ENCODE peak calls at places on chromosomes 13 and 19, in five cellular contexts. One of them, this sample, is unnamed.

GRCh38 chr19:53982611-53983010 is 8.8 kb upstream of the CACNG6 start:
- DNase-seq in neural crest cell: no peak
- DNase-seq in colonic mucosa: peak
- DNase-seq in cardiac muscle cell: peak
- DNase-seq in GM13977: no peak
- DNase-seq in this sample: no peak

GRCh38 chr19:58044391-58044790 is 10.6 kb downstream of the ZSCAN1 start:
- DNase-seq in neural crest cell: no peak
- DNase-seq in colonic mucosa: no peak
- DNase-seq in cardiac muscle cell: no peak
- DNase-seq in GM13977: no peak
- DNase-seq in this sample: no peak

GRCh38 chr19:38849147-38849745 is 540 bp downstream of the HNRNPL start:
- DNase-seq in neural crest cell: peak
- DNase-seq in colonic mucosa: peak
- DNase-seq in cardiac muscle cell: peak
- DNase-seq in GM13977: peak
- DNase-seq in this sample: peak

GRCh38 chr13:98496239-98496668 is 80.7 kb downstream of the STK24 start:
- DNase-seq in neural crest cell: no peak
- DNase-seq in colonic mucosa: no peak
- DNase-seq in cardiac muscle cell: no peak
- DNase-seq in GM13977: no peak
- DNase-seq in this sample: no peak

GRCh38 chr13:75776550-75776949 is 140.4 kb downstream of the LMO7 start:
- DNase-seq in neural crest cell: no peak
- DNase-seq in colonic mucosa: no peak
- DNase-seq in cardiac muscle cell: no peak
- DNase-seq in GM13977: no peak
- DNase-seq in this sample: no peak

GRCh38 chr13:73412933-73413332 is 354.1 kb downstream of the KLF5 start:
- DNase-seq in neural crest cell: no peak
- DNase-seq in colonic mucosa: no peak
- DNase-seq in cardiac muscle cell: no peak
- DNase-seq in GM13977: no peak
- DNase-seq in this sample: no peak

GRCh38 chr19:45474941-45475516 is 7.2 kb downstream of the FOSB start:
- DNase-seq in neural crest cell: no peak
- DNase-seq in colonic mucosa: no peak
- DNase-seq in cardiac muscle cell: peak
- DNase-seq in GM13977: no peak
- DNase-seq in this sample: no peak

GRCh38 chr13:76934671-76935070 is 13.6 kb upstream of the ACOD1 start:
- DNase-seq in neural crest cell: no peak
- DNase-seq in colonic mucosa: no peak
- DNase-seq in cardiac muscle cell: peak
- DNase-seq in GM13977: no peak
- DNase-seq in this sample: no peak

GRCh38 chr13:114268344-114269280 is 12.8 kb upstream of the UPF3A start:
- DNase-seq in neural crest cell: no peak
- DNase-seq in colonic mucosa: no peak
- DNase-seq in cardiac muscle cell: no peak
- DNase-seq in GM13977: no peak
- DNase-seq in this sample: no peak

GRCh38 chr13:112132619-112133018 is 65.7 kb downstream of the SOX1 start:
- DNase-seq in neural crest cell: no peak
- DNase-seq in colonic mucosa: no peak
- DNase-seq in cardiac muscle cell: no peak
- DNase-seq in GM13977: no peak
- DNase-seq in this sample: no peak

GRCh38 chr19:11479090-11479469 is 1.8 kb downstream of the ELAVL3 start:
- DNase-seq in neural crest cell: no peak
- DNase-seq in colonic mucosa: no peak
- DNase-seq in cardiac muscle cell: no peak
- DNase-seq in GM13977: no peak
- DNase-seq in this sample: no peak

GRCh38 chr13:36866232-36866631 is 47.2 kb downstream of the RFXAP start:
- DNase-seq in neural crest cell: no peak
- DNase-seq in colonic mucosa: no peak
- DNase-seq in cardiac muscle cell: no peak
- DNase-seq in GM13977: no peak
- DNase-seq in this sample: no peak

GRCh38 chr19:17536957-17537356 is 18.5 kb upstream of the COLGALT1 start:
- DNase-seq in neural crest cell: no peak
- DNase-seq in colonic mucosa: no peak
- DNase-seq in cardiac muscle cell: no peak
- DNase-seq in GM13977: no peak
- DNase-seq in this sample: no peak

DNA sequence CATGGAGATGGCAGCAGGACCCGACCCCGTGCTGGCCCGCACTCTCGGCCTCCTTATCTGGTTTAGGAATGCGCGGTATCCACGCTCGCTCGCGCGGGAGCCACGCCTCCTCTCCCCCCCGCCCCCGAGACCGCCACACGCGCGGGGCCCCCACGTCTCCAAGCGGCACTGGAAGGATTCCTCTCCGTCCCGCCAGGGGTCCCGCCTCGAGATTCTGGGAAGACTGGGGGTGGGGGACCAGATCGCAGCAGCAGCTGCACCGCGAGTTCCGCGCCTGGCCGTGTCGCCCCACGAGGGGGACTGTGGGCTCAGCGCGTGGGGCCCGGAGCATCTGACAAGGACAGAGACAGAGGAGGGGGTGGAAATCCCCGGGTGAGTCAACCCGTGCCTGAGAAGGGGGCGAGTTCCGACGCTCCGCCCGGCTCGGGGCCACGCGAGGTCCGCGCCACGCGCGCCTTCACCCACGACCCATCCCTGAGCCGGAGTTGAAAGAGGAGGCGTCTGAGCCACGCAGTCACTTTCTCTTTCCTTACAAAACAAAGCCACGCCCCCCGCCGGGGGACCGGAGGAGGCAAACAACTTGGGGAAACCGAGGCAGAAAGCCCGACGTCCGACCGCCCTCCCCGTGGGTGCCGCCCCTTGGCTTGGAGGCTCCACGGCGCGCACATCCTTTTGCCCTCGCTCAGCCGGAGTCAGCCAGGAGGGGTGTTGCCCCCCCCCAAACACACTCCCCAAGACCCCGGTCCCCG is 802 bp downstream of the S1PR2 start:
- DNase-seq in neural crest cell: peak
- DNase-seq in colonic mucosa: peak
- DNase-seq in cardiac muscle cell: peak
- DNase-seq in GM13977: peak
- DNase-seq in this sample: peak
- TF ChIP-seq CTCF in neural crest cell: peak
- TF ChIP-seq CTCF in colonic mucosa: no peak
- TF ChIP-seq CTCF in cardiac muscle cell: no peak
- TF ChIP-seq CTCF in GM13977: peak
- TF ChIP-seq CTCF in this sample: peak

GRCh38 chr13:52450793-52451116 is 321 bp upstream of the VPS36 start:
- DNase-seq in neural crest cell: no peak
- DNase-seq in colonic mucosa: no peak
- DNase-seq in cardiac muscle cell: no peak
- DNase-seq in GM13977: no peak
- DNase-seq in this sample: no peak
- TF ChIP-seq CTCF in neural crest cell: no peak
- TF ChIP-seq CTCF in colonic mucosa: no peak
- TF ChIP-seq CTCF in cardiac muscle cell: no peak
- TF ChIP-seq CTCF in GM13977: no peak
- TF ChIP-seq CTCF in this sample: no peak

DNA sequence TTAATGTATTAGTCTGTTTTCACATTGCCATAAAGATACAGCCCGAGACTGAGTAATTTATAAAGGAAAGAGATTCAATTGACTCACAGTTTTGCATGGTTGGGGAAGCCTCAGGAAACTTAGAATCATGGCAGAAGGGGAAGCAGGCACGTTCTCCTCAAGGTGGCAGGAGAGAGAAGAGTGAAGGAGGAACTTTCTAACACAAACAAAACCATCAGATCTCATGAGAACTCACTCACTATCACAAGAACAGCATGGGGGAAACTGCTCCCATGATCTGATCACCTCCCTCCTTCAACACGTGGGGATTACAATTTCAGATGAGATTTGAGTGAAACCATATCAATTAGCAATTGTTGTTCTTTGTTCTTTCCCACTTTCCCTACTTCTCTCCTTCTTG is 689.0 kb upstream of the SLITRK1 start:
- DNase-seq in neural crest cell: no peak
- DNase-seq in colonic mucosa: no peak
- DNase-seq in cardiac muscle cell: no peak
- DNase-seq in GM13977: no peak
- DNase-seq in this sample: no peak
- TF ChIP-seq CTCF in neural crest cell: no peak
- TF ChIP-seq CTCF in colonic mucosa: no peak
- TF ChIP-seq CTCF in cardiac muscle cell: no peak
- TF ChIP-seq CTCF in GM13977: no peak
- TF ChIP-seq CTCF in this sample: no peak

GRCh38 chr13:47832458-47832972 is 168.6 kb downstream of the SUCLA2 start:
- DNase-seq in neural crest cell: no peak
- DNase-seq in colonic mucosa: no peak
- DNase-seq in cardiac muscle cell: no peak
- DNase-seq in GM13977: no peak
- DNase-seq in this sample: no peak
- TF ChIP-seq CTCF in neural crest cell: no peak
- TF ChIP-seq CTCF in colonic mucosa: no peak
- TF ChIP-seq CTCF in cardiac muscle cell: no peak
- TF ChIP-seq CTCF in GM13977: no peak
- TF ChIP-seq CTCF in this sample: no peak

GRCh38 chr19:625257-625656 is 8.1 kb downstream of the POLRMT start:
- DNase-seq in neural crest cell: no peak
- DNase-seq in colonic mucosa: no peak
- DNase-seq in cardiac muscle cell: no peak
- DNase-seq in GM13977: no peak
- DNase-seq in this sample: no peak

GRCh38 chr19:629961-630714 is 3.2 kb downstream of the POLRMT start:
- DNase-seq in neural crest cell: no peak
- DNase-seq in colonic mucosa: no peak
- DNase-seq in cardiac muscle cell: no peak
- DNase-seq in GM13977: no peak
- DNase-seq in this sample: no peak

GRCh38 chr19:623974-624373 is 9.4 kb downstream of the POLRMT start:
- DNase-seq in neural crest cell: no peak
- DNase-seq in colonic mucosa: no peak
- DNase-seq in cardiac muscle cell: peak
- DNase-seq in GM13977: no peak
- DNase-seq in this sample: no peak

GRCh38 chr19:624433-625109 is 8.8 kb downstream of the POLRMT start:
- DNase-seq in neural crest cell: no peak
- DNase-seq in colonic mucosa: no peak
- DNase-seq in cardiac muscle cell: no peak
- DNase-seq in GM13977: no peak
- DNase-seq in this sample: no peak

GRCh38 chr19:628168-628567 is 5.2 kb downstream of the POLRMT start:
- DNase-seq in neural crest cell: no peak
- DNase-seq in colonic mucosa: no peak
- DNase-seq in cardiac muscle cell: no peak
- DNase-seq in GM13977: no peak
- DNase-seq in this sample: no peak
- TF ChIP-seq CTCF in neural crest cell: peak
- TF ChIP-seq CTCF in colonic mucosa: no peak
- TF ChIP-seq CTCF in cardiac muscle cell: peak
- TF ChIP-seq CTCF in GM13977: peak
- TF ChIP-seq CTCF in this sample: no peak

DNA sequence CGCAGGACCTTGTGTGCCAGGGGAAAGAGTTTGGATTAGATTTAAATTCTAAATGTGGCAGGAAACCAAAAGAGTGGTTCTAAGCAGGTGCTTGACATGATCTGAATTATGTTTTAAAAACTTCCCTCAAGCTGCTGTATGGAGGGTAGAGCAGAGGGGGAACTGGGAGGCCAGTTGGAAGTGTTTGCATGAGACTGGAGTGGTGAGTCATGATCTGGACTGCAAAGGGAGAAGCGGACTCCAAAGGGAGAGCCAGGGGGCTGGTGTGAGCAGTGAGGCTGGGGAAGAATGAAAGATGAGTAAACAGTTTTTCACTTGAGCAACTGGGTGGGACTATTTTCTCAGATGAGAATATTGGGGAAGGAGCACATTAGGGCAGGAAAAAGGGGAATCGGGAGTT is 206.1 kb downstream of the DNAJC15 start:
- DNase-seq in neural crest cell: no peak
- DNase-seq in colonic mucosa: no peak
- DNase-seq in cardiac muscle cell: peak
- DNase-seq in GM13977: no peak
- DNase-seq in this sample: no peak
- TF ChIP-seq CTCF in neural crest cell: no peak
- TF ChIP-seq CTCF in colonic mucosa: no peak
- TF ChIP-seq CTCF in cardiac muscle cell: no peak
- TF ChIP-seq CTCF in GM13977: no peak
- TF ChIP-seq CTCF in this sample: no peak

GRCh38 chr19:49689133-49690072 is at the start of gene ADM5:
- DNase-seq in neural crest cell: no peak
- DNase-seq in colonic mucosa: peak
- DNase-seq in cardiac muscle cell: peak
- DNase-seq in GM13977: peak
- DNase-seq in this sample: peak
- TF ChIP-seq CTCF in neural crest cell: peak
- TF ChIP-seq CTCF in colonic mucosa: peak
- TF ChIP-seq CTCF in cardiac muscle cell: peak
- TF ChIP-seq CTCF in GM13977: peak
- TF ChIP-seq CTCF in this sample: peak

GRCh38 chr19:23758187-23759074 is at the start of gene ZNF681:
- DNase-seq in neural crest cell: peak
- DNase-seq in colonic mucosa: peak
- DNase-seq in cardiac muscle cell: peak
- DNase-seq in GM13977: peak
- DNase-seq in this sample: peak
- TF ChIP-seq CTCF in neural crest cell: peak
- TF ChIP-seq CTCF in colonic mucosa: peak
- TF ChIP-seq CTCF in cardiac muscle cell: peak
- TF ChIP-seq CTCF in GM13977: no peak
- TF ChIP-seq CTCF in this sample: no peak

GRCh38 chr13:101309014-101309619 is 107.2 kb downstream of the NALCN start:
- DNase-seq in neural crest cell: no peak
- DNase-seq in colonic mucosa: no peak
- DNase-seq in cardiac muscle cell: peak
- DNase-seq in GM13977: no peak
- DNase-seq in this sample: no peak
- TF ChIP-seq CTCF in neural crest cell: no peak
- TF ChIP-seq CTCF in colonic mucosa: no peak
- TF ChIP-seq CTCF in cardiac muscle cell: no peak
- TF ChIP-seq CTCF in GM13977: no peak
- TF ChIP-seq CTCF in this sample: no peak

DNA sequence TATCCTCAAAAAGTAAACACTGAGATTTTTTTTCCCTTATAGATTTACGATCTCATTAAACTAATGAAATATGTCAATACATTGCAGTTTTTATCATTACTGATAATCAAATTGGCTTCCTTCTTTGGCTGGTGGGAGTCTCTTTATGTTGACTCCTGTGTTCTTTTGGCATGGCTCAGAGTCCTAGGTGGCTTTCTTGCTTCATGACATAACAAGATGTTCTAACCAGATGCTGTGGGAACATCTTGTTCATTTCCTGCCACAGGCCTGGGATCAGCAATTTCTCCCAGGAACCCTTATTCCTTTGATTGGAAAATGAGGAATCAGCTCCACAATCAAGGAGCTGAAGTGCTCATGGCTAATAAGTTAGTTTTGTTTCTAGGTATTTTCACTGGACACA is 13.2 kb upstream of the CYP4F22 start:
- DNase-seq in neural crest cell: no peak
- DNase-seq in colonic mucosa: no peak
- DNase-seq in cardiac muscle cell: no peak
- DNase-seq in GM13977: no peak
- DNase-seq in this sample: no peak
- TF ChIP-seq CTCF in neural crest cell: no peak
- TF ChIP-seq CTCF in colonic mucosa: no peak
- TF ChIP-seq CTCF in cardiac muscle cell: no peak
- TF ChIP-seq CTCF in GM13977: no peak
- TF ChIP-seq CTCF in this sample: no peak

This sample was measured in GM13976.